ENCODE peak calls at places on chromosomes 4 and X, in five cellular contexts. O is fibroblast of lung; H is MM.1S; A is H7; X is activated CD4-positive, alpha-beta T cell treated with anti-CD3 and anti-CD28 coated beads for 4 hours. E is an unnamed sample.

GRCh38 chrX:107894038-107894437 is 68.4 kb downstream of the MID2 start:
- DNase-seq in A (peak), H (peak), X (peak), O (peak), E (no peak)

GRCh38 chr4:108449139-108449538 is 171.2 kb upstream of the RPL34 start:
- DNase-seq in H (no peak), O (no peak), X (no peak), A (no peak), E (no peak)

GRCh38 chr4:20195071-20195885 is 56.4 kb upstream of the SLIT2 start:
- DNase-seq in O (peak), A (no peak), X (no peak), H (no peak), E (no peak)

GRCh38 chrX:47831788-47832187 is 4.9 kb upstream of the ZNF81 start:
- DNase-seq in O (peak), A (peak), X (peak), H (peak), E (peak)

GRCh38 chrX:154135458-154136229 is 8.4 kb upstream of the OPN1LW start:
- DNase-seq in X (no peak), A (no peak), O (no peak), H (no peak), E (no peak)

GRCh38 chrX:110992611-110993010 is 103.4 kb upstream of the PAK3 start:
- DNase-seq in X (peak), O (peak), A (peak), H (peak), E (no peak)

GRCh38 chr4:179128299-179128698 is 1686.1 kb upstream of the AGA start:
- DNase-seq in X (no peak), A (no peak), O (no peak), H (no peak), E (no peak)

GRCh38 chr4:14857475-14857874 is 144.8 kb upstream of the CPEB2 start:
- DNase-seq in O (no peak), X (no peak), A (no peak), H (no peak), E (no peak)

GRCh38 chr4:45580306-45580705 is 543.5 kb downstream of the GABRG1 start:
- DNase-seq in X (no peak), O (peak), H (no peak), A (no peak), E (no peak)

GRCh38 chr4:82523179-82523578 is 38.6 kb downstream of the TMEM150C start:
- DNase-seq in H (no peak), O (no peak), X (no peak), A (peak), E (no peak)

GRCh38 chr4:107379054-107379869 is 340.8 kb downstream of the PAPSS1 start:
- DNase-seq in O (peak), A (no peak), X (no peak), H (no peak), E (no peak)

GRCh38 chrX:21883258-21883657 is 27.5 kb downstream of the YY2 start:
- DNase-seq in H (no peak), X (no peak), A (no peak), O (no peak), E (no peak)

GRCh38 chr4:145723336-145723735 is 43.4 kb downstream of the C4orf51 start:
- DNase-seq in H (no peak), O (no peak), A (no peak), X (no peak), E (no peak)

GRCh38 chrX:150450519-150451177 is 87.5 kb downstream of the MAMLD1 start:
- DNase-seq in X (no peak), O (no peak), H (no peak), A (no peak), E (no peak)

GRCh38 chr4:134668237-134668636 is 466.6 kb upstream of the PABPC4L start:
- DNase-seq in X (no peak), O (peak), H (peak), A (no peak), E (no peak)

GRCh38 chr4:185138161-185138560 is 4.9 kb upstream of the SLC25A4 start:
- DNase-seq in X (no peak), O (no peak), A (no peak), H (no peak), E (no peak)

GRCh38 chr4:68218044-68218443 is 27.4 kb downstream of the TMPRSS11B start:
- DNase-seq in H (no peak), X (no peak), A (peak), O (no peak), E (no peak)

GRCh38 chr4:78059524-78059889 is 2.4 kb downstream of the FRAS1 start:
- DNase-seq in A (peak), X (no peak), O (peak), H (peak), E (no peak)

GRCh38 chr4:8320386-8320750 is 50.8 kb downstream of the HTRA3 start:
- DNase-seq in A (peak), X (no peak), H (no peak), O (no peak), E (no peak)

GRCh38 chr4:123430031-123430430 is 33.4 kb downstream of the SPRY1 start:
- DNase-seq in A (no peak), H (no peak), O (no peak), X (no peak), E (no peak)

GRCh38 chr4:160370046-160370445 is 1267.2 kb downstream of the RAPGEF2 start:
- DNase-seq in H (no peak), X (no peak), A (no peak), O (no peak), E (no peak)

GRCh38 chr4:48746608-48747374 is 33.3 kb downstream of the FRYL start:
- DNase-seq in O (no peak), A (no peak), H (no peak), X (no peak), E (no peak)

GRCh38 chr4:64146030-64146429 is 263.2 kb downstream of the TECRL start:
- DNase-seq in H (no peak), X (no peak), O (no peak), A (no peak), E (no peak)

GRCh38 chr4:165458451-165458850 is 79.6 kb downstream of the CPE start:
- DNase-seq in A (no peak), X (no peak), H (no peak), O (peak), E (no peak)

GRCh38 chr4:137685357-137685756 is 153.1 kb upstream of the PCDH18 start:
- DNase-seq in X (no peak), H (no peak), A (no peak), O (peak), E (no peak)

GRCh38 chr4:98976716-98977115 is 18.8 kb upstream of the METAP1 start:
- DNase-seq in A (no peak), O (no peak), H (no peak), X (no peak), E (no peak)

GRCh38 chr4:115310671-115311070 is 197.3 kb upstream of the NDST4 start:
- DNase-seq in X (no peak), O (no peak), A (no peak), H (no peak), E (no peak)

GRCh38 chrX:126770179-126770578 is 49.4 kb upstream of the PRR32 start:
- DNase-seq in O (no peak), A (peak), H (peak), X (no peak), E (no peak)

GRCh38 chr4:6724461-6725111 is 8.6 kb downstream of the BLOC1S4 start:
- DNase-seq in H (no peak), X (no peak), A (peak), O (no peak), E (peak)